ENCODE peak calls at places on chromosomes 5 and 9, in seven cellular contexts. One of them, this sample, is unnamed.

GRCh38 chr9:76101945-76102344 is 211.5 kb downstream of the PCSK5 start:
- DNase-seq in H9: no peak
- DNase-seq in gastrocnemius medialis: no peak
- DNase-seq in fibroblast of the aortic adventitia: no peak
- DNase-seq in cardiac muscle cell: no peak
- DNase-seq in astrocyte of the cerebellum: no peak
- DNase-seq in GM13977: no peak
- DNase-seq in this sample: no peak

GRCh38 chr9:134597957-134598883 is 43.4 kb upstream of the COL5A1 start:
- DNase-seq in H9: peak
- DNase-seq in gastrocnemius medialis: no peak
- DNase-seq in fibroblast of the aortic adventitia: no peak
- DNase-seq in cardiac muscle cell: no peak
- DNase-seq in astrocyte of the cerebellum: no peak
- DNase-seq in GM13977: no peak
- DNase-seq in this sample: no peak

GRCh38 chr5:103098993-103099392 is 20.9 kb downstream of the GIN1 start:
- DNase-seq in H9: no peak
- DNase-seq in gastrocnemius medialis: no peak
- DNase-seq in fibroblast of the aortic adventitia: no peak
- DNase-seq in cardiac muscle cell: peak
- DNase-seq in astrocyte of the cerebellum: no peak
- DNase-seq in GM13977: no peak
- DNase-seq in this sample: no peak

GRCh38 chr9:109542922-109543321 is 44.8 kb upstream of the PTPN3 start:
- DNase-seq in H9: no peak
- DNase-seq in gastrocnemius medialis: no peak
- DNase-seq in fibroblast of the aortic adventitia: no peak
- DNase-seq in cardiac muscle cell: peak
- DNase-seq in astrocyte of the cerebellum: no peak
- DNase-seq in GM13977: no peak
- DNase-seq in this sample: no peak

GRCh38 chr9:137502008-137502913 is 43.1 kb upstream of the NSMF start:
- DNase-seq in H9: peak
- DNase-seq in gastrocnemius medialis: no peak
- DNase-seq in fibroblast of the aortic adventitia: no peak
- DNase-seq in cardiac muscle cell: no peak
- DNase-seq in astrocyte of the cerebellum: no peak
- DNase-seq in GM13977: peak
- DNase-seq in this sample: peak

GRCh38 chr5:97266576-97266975 is 83.5 kb upstream of the RIOK2 start:
- DNase-seq in H9: no peak
- DNase-seq in gastrocnemius medialis: peak
- DNase-seq in fibroblast of the aortic adventitia: peak
- DNase-seq in cardiac muscle cell: peak
- DNase-seq in astrocyte of the cerebellum: peak
- DNase-seq in GM13977: no peak
- DNase-seq in this sample: no peak

GRCh38 chr5:152689275-152689711 is 284.2 kb upstream of the NMUR2 start:
- DNase-seq in H9: peak
- DNase-seq in gastrocnemius medialis: no peak
- DNase-seq in fibroblast of the aortic adventitia: no peak
- DNase-seq in cardiac muscle cell: peak
- DNase-seq in astrocyte of the cerebellum: no peak
- DNase-seq in GM13977: no peak
- DNase-seq in this sample: no peak

GRCh38 chr5:148653840-148654781 is at the start of gene HTR4:
- DNase-seq in H9: peak
- DNase-seq in gastrocnemius medialis: no peak
- DNase-seq in fibroblast of the aortic adventitia: no peak
- DNase-seq in cardiac muscle cell: no peak
- DNase-seq in astrocyte of the cerebellum: no peak
- DNase-seq in GM13977: no peak
- DNase-seq in this sample: peak

GRCh38 chr9:78905387-78905786 is 608.5 kb downstream of the PSAT1 start:
- DNase-seq in H9: no peak
- DNase-seq in gastrocnemius medialis: no peak
- DNase-seq in fibroblast of the aortic adventitia: no peak
- DNase-seq in cardiac muscle cell: no peak
- DNase-seq in astrocyte of the cerebellum: no peak
- DNase-seq in GM13977: no peak
- DNase-seq in this sample: no peak

GRCh38 chr5:67493676-67494075 is 297.1 kb upstream of the CD180 start:
- DNase-seq in H9: peak
- DNase-seq in gastrocnemius medialis: peak
- DNase-seq in fibroblast of the aortic adventitia: peak
- DNase-seq in cardiac muscle cell: peak
- DNase-seq in astrocyte of the cerebellum: no peak
- DNase-seq in GM13977: peak
- DNase-seq in this sample: no peak

GRCh38 chr9:101130089-101130488 is 101.6 kb downstream of the PLPPR1 start:
- DNase-seq in H9: no peak
- DNase-seq in gastrocnemius medialis: no peak
- DNase-seq in fibroblast of the aortic adventitia: no peak
- DNase-seq in cardiac muscle cell: no peak
- DNase-seq in astrocyte of the cerebellum: no peak
- DNase-seq in GM13977: no peak
- DNase-seq in this sample: no peak

GRCh38 chr9:137277329-137278041 is at the start of gene TOR4A:
- DNase-seq in H9: peak
- DNase-seq in gastrocnemius medialis: peak
- DNase-seq in fibroblast of the aortic adventitia: peak
- DNase-seq in cardiac muscle cell: peak
- DNase-seq in astrocyte of the cerebellum: no peak
- DNase-seq in GM13977: peak
- DNase-seq in this sample: no peak

GRCh38 chr9:86503281-86503680 is 149.1 kb upstream of the TUT7 start:
- DNase-seq in H9: no peak
- DNase-seq in gastrocnemius medialis: no peak
- DNase-seq in fibroblast of the aortic adventitia: no peak
- DNase-seq in cardiac muscle cell: no peak
- DNase-seq in astrocyte of the cerebellum: no peak
- DNase-seq in GM13977: no peak
- DNase-seq in this sample: no peak

GRCh38 chr9:90460220-90460619 is 182.4 kb downstream of the DIRAS2 start:
- DNase-seq in H9: no peak
- DNase-seq in gastrocnemius medialis: no peak
- DNase-seq in fibroblast of the aortic adventitia: no peak
- DNase-seq in cardiac muscle cell: no peak
- DNase-seq in astrocyte of the cerebellum: no peak
- DNase-seq in GM13977: no peak
- DNase-seq in this sample: no peak

GRCh38 chr5:32278403-32278802 is 34.3 kb downstream of the MTMR12 start:
- DNase-seq in H9: no peak
- DNase-seq in gastrocnemius medialis: no peak
- DNase-seq in fibroblast of the aortic adventitia: peak
- DNase-seq in cardiac muscle cell: peak
- DNase-seq in astrocyte of the cerebellum: peak
- DNase-seq in GM13977: no peak
- DNase-seq in this sample: no peak

GRCh38 chr5:164233796-164234195 is 728.4 kb downstream of the MAT2B start:
- DNase-seq in H9: no peak
- DNase-seq in gastrocnemius medialis: no peak
- DNase-seq in fibroblast of the aortic adventitia: peak
- DNase-seq in cardiac muscle cell: peak
- DNase-seq in astrocyte of the cerebellum: peak
- DNase-seq in GM13977: no peak
- DNase-seq in this sample: no peak

GRCh38 chr9:93125331-93125894 is 8.6 kb downstream of the NINJ1 start:
- DNase-seq in H9: peak
- DNase-seq in gastrocnemius medialis: peak
- DNase-seq in fibroblast of the aortic adventitia: no peak
- DNase-seq in cardiac muscle cell: no peak
- DNase-seq in astrocyte of the cerebellum: no peak
- DNase-seq in GM13977: no peak
- DNase-seq in this sample: no peak

GRCh38 chr5:10691826-10692785 is 68.9 kb downstream of the DAP start:
- DNase-seq in H9: no peak
- DNase-seq in gastrocnemius medialis: no peak
- DNase-seq in fibroblast of the aortic adventitia: peak
- DNase-seq in cardiac muscle cell: peak
- DNase-seq in astrocyte of the cerebellum: no peak
- DNase-seq in GM13977: no peak
- DNase-seq in this sample: no peak

GRCh38 chr9:2583308-2584013 is 38.1 kb upstream of the VLDLR start:
- DNase-seq in H9: no peak
- DNase-seq in gastrocnemius medialis: no peak
- DNase-seq in fibroblast of the aortic adventitia: no peak
- DNase-seq in cardiac muscle cell: no peak
- DNase-seq in astrocyte of the cerebellum: no peak
- DNase-seq in GM13977: no peak
- DNase-seq in this sample: no peak

GRCh38 chr9:12884736-12885395 is 110.0 kb downstream of the LURAP1L start:
- DNase-seq in H9: no peak
- DNase-seq in gastrocnemius medialis: no peak
- DNase-seq in fibroblast of the aortic adventitia: peak
- DNase-seq in cardiac muscle cell: peak
- DNase-seq in astrocyte of the cerebellum: peak
- DNase-seq in GM13977: no peak
- DNase-seq in this sample: no peak

GRCh38 chr5:93845376-93845775 is 104.0 kb upstream of the POU5F2 start:
- DNase-seq in H9: no peak
- DNase-seq in gastrocnemius medialis: no peak
- DNase-seq in fibroblast of the aortic adventitia: no peak
- DNase-seq in cardiac muscle cell: no peak
- DNase-seq in astrocyte of the cerebellum: no peak
- DNase-seq in GM13977: no peak
- DNase-seq in this sample: no peak

GRCh38 chr9:115717298-115717697 is 436.3 kb upstream of the PAPPA start:
- DNase-seq in H9: no peak
- DNase-seq in gastrocnemius medialis: no peak
- DNase-seq in fibroblast of the aortic adventitia: peak
- DNase-seq in cardiac muscle cell: no peak
- DNase-seq in astrocyte of the cerebellum: no peak
- DNase-seq in GM13977: no peak
- DNase-seq in this sample: no peak

GRCh38 chr5:82806513-82806912 is 270.7 kb downstream of the TMEM167A start:
- DNase-seq in H9: no peak
- DNase-seq in gastrocnemius medialis: no peak
- DNase-seq in fibroblast of the aortic adventitia: peak
- DNase-seq in cardiac muscle cell: peak
- DNase-seq in astrocyte of the cerebellum: no peak
- DNase-seq in GM13977: no peak
- DNase-seq in this sample: no peak

GRCh38 chr5:98750693-98751092 is 22.8 kb upstream of the RGMB start:
- DNase-seq in H9: peak
- DNase-seq in gastrocnemius medialis: no peak
- DNase-seq in fibroblast of the aortic adventitia: peak
- DNase-seq in cardiac muscle cell: peak
- DNase-seq in astrocyte of the cerebellum: no peak
- DNase-seq in GM13977: no peak
- DNase-seq in this sample: no peak
- TF ChIP-seq CTCF in H9: peak
- TF ChIP-seq CTCF in gastrocnemius medialis: no peak
- TF ChIP-seq CTCF in fibroblast of the aortic adventitia: peak
- TF ChIP-seq CTCF in cardiac muscle cell: peak
- TF ChIP-seq CTCF in astrocyte of the cerebellum: peak
- TF ChIP-seq CTCF in GM13977: peak
- TF ChIP-seq CTCF in this sample: peak

DNA sequence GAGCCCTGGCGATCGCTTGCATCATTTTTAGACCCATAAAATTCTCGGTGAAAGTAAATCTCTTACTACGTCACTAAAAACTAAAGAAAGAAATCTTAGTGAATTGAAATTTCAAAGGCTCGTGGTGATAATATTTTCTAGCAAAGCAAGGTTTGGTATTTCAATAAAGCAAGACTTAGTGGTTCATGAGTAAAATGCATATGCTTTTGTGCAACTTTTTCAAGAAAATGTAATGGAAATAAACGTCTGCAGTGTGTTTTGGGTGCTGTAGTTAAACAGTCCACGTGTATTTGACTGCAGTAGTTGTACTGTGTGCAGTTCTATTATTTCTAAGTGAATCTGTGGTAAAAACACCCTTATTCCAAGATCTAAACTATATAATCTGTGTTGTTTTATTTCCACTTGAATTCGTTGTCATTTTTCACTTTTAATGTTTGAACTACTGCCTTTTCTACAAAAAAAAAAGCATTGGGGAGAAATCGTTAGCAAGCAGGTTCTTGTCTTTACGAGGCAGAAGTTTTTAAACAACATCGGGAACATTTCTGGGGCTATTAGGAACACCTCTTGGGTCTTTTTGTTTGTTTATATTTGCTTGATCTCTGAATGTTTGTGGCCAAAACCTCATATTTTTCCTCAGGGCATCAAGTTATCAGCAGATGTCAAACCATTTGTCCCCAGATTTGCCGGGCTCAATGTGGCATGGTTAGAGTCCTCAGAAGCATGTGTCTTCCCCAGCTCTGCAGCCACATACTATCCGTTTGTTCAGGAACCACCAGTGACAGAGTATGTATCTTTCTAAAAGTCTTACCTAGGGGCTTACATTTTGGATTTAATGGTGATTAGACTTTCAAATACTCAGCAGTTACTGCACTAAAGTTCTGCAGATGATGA is 960 bp downstream of the SECISBP2 start:
- DNase-seq in H9: no peak
- DNase-seq in gastrocnemius medialis: no peak
- DNase-seq in fibroblast of the aortic adventitia: no peak
- DNase-seq in cardiac muscle cell: no peak
- DNase-seq in astrocyte of the cerebellum: no peak
- DNase-seq in GM13977: no peak
- DNase-seq in this sample: no peak
- TF ChIP-seq CTCF in H9: peak
- TF ChIP-seq CTCF in gastrocnemius medialis: no peak
- TF ChIP-seq CTCF in fibroblast of the aortic adventitia: no peak
- TF ChIP-seq CTCF in cardiac muscle cell: no peak
- TF ChIP-seq CTCF in astrocyte of the cerebellum: no peak
- TF ChIP-seq CTCF in GM13977: no peak
- TF ChIP-seq CTCF in this sample: peak

DNA sequence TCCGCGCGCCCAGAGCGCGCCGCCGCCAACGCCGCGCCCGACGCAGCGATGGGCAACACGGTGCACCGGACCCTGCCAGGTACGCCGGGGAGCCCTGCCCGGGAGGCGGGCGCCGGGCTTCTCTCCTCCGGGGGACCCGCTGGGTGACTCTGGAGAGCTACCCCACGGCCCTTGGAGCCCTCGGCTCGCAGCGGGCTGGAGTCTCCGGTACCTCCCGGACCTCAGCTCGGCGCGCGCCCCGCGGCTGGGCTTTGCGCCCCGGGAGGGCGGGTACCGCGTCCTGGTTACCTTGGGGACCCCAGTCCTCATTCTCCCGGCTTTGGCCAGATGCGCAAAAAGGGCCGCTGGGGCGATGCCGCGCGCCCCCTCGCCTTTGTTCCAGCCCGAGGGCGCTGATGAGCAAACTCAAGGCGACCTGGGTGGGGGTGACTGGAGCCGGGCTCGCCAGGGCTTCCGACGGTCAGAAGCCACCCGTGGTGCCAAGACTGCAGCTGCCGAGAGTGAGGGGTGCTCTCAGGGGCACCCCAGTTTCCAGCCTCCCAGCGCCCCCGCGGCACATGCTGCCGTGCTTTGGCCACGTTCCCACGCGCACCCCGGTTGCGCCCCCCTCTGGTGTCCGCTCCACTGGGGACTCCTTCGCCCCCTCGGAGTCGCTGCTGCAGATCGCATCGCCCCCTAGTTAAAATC is 439 bp downstream of the NEURL1B start:
- DNase-seq in H9: no peak
- DNase-seq in gastrocnemius medialis: no peak
- DNase-seq in fibroblast of the aortic adventitia: no peak
- DNase-seq in cardiac muscle cell: no peak
- DNase-seq in astrocyte of the cerebellum: no peak
- DNase-seq in GM13977: peak
- DNase-seq in this sample: peak
- TF ChIP-seq CTCF in H9: peak
- TF ChIP-seq CTCF in gastrocnemius medialis: no peak
- TF ChIP-seq CTCF in fibroblast of the aortic adventitia: no peak
- TF ChIP-seq CTCF in cardiac muscle cell: peak
- TF ChIP-seq CTCF in astrocyte of the cerebellum: peak
- TF ChIP-seq CTCF in GM13977: no peak
- TF ChIP-seq CTCF in this sample: peak

GRCh38 chr5:99715921-99716320 is 787.1 kb upstream of the CHD1 start:
- DNase-seq in H9: no peak
- DNase-seq in gastrocnemius medialis: no peak
- DNase-seq in fibroblast of the aortic adventitia: no peak
- DNase-seq in cardiac muscle cell: no peak
- DNase-seq in astrocyte of the cerebellum: no peak
- DNase-seq in GM13977: no peak
- DNase-seq in this sample: no peak
- TF ChIP-seq CTCF in H9: no peak
- TF ChIP-seq CTCF in gastrocnemius medialis: no peak
- TF ChIP-seq CTCF in fibroblast of the aortic adventitia: no peak
- TF ChIP-seq CTCF in cardiac muscle cell: no peak
- TF ChIP-seq CTCF in astrocyte of the cerebellum: no peak
- TF ChIP-seq CTCF in GM13977: peak
- TF ChIP-seq CTCF in this sample: no peak

This sample was measured in neural crest cell.